ENCODE peak calls at places on chromosomes 11 and 22, in seven cellular contexts. E, Q, M, F, P, T and A are unnamed samples.

GRCh38 chr22:49088801-49089791 is 738.6 kb downstream of the BRD1 start:
- DNase-seq in P (no peak), T (no peak), F (no peak), E (no peak), M (no peak), Q (no peak), A (no peak)

GRCh38 chr11:84608788-84609309 is 1018.3 kb downstream of the DLG2 start:
- DNase-seq in M (no peak), T (no peak), E (no peak), F (no peak), P (no peak), Q (no peak), A (no peak)

GRCh38 chr11:66529069-66529468 is 16.8 kb downstream of the ZDHHC24 start:
- DNase-seq in Q (no peak), F (no peak), P (no peak), T (no peak), E (no peak), M (no peak), A (no peak)

GRCh38 chr11:73239571-73240189 is 21.6 kb downstream of the P2RY2 start:
- DNase-seq in P (no peak), F (no peak), T (no peak), E (no peak), M (no peak), Q (no peak), A (no peak)

GRCh38 chr11:65320386-65321075 is 5.9 kb downstream of the CDC42EP2 start:
- DNase-seq in P (no peak), F (no peak), E (no peak), Q (no peak), T (no peak), M (no peak), A (no peak)

GRCh38 chr11:118708296-118708695 is 28.8 kb upstream of the TREH start:
- DNase-seq in M (no peak), Q (no peak), P (no peak), E (no peak), T (no peak), F (no peak), A (no peak)

GRCh38 chr11:68040121-68040956 is 1.5 kb downstream of the TCIRG1 start:
- DNase-seq in T (peak; percentile 58), F (no peak), M (peak; percentile 66), E (peak; percentile 75), P (peak; percentile 84), Q (peak; percentile 36), A (peak; percentile 94)

GRCh38 chr22:33038836-33039235 is 19.3 kb downstream of the SYN3 start:
- DNase-seq in T (no peak), E (no peak), P (no peak), Q (no peak), F (no peak), M (no peak), A (no peak)

GRCh38 chr11:75476716-75477613 is 44.0 kb upstream of the KLHL35 start:
- DNase-seq in E (no peak), P (peak; percentile 50), T (no peak), M (peak; percentile 54), Q (no peak), F (no peak), A (peak; percentile 14)